ENCODE peak calls at places on chromosomes 7 and 10, in four cellular contexts. J is aorta, H is A172, U is HTR-8/SVneo. S is an unnamed sample.

GRCh38 chr7:132580277-132580676 is 4.0 kb upstream of the PLXNA4 start:
- DNase-seq in J (no peak), H (peak), U (no peak), S (peak)

GRCh38 chr7:44633254-44634186 is 27.1 kb downstream of the OGDH start:
- DNase-seq in J (peak), H (peak), U (no peak), S (peak)

GRCh38 chr10:48523820-48524758 is 80.8 kb downstream of the ARHGAP22 start:
- DNase-seq in J (no peak), H (no peak), U (peak), S (peak)

GRCh38 chr7:149020483-149020882 is 7.8 kb downstream of the PDIA4 start:
- DNase-seq in J (peak), H (no peak), U (no peak), S (no peak)

GRCh38 chr10:71770255-71770654 is 3.1 kb downstream of the VSIR start:
- DNase-seq in J (peak), H (no peak), U (no peak), S (no peak)

GRCh38 chr7:130489140-130489967 is 2.5 kb upstream of the MEST start:
- DNase-seq in J (no peak), H (peak), U (peak), S (no peak)

GRCh38 chr7:30906014-30906413 is 5.6 kb upstream of the AQP1 start:
- DNase-seq in J (no peak), H (peak), U (no peak), S (no peak)

GRCh38 chr7:44518761-44519160 is 22.4 kb downstream of the NPC1L1 start:
- DNase-seq in J (no peak), H (no peak), U (no peak), S (no peak)

GRCh38 chr7:43847496-43847895 is 21.8 kb downstream of the MRPS24 start:
- DNase-seq in J (no peak), H (peak), U (no peak), S (no peak)

GRCh38 chr7:156635529-156636385 is 4.8 kb upstream of the RNF32 start:
- DNase-seq in J (no peak), H (no peak), U (no peak), S (no peak)

GRCh38 chr7:53437336-53437735 is 401.9 kb downstream of the POM121L12 start:
- DNase-seq in J (no peak), H (no peak), U (no peak), S (peak)

GRCh38 chr10:26557641-26558014 is 119.5 kb downstream of the APBB1IP start:
- DNase-seq in J (no peak), H (peak), U (peak), S (peak)